ENCODE peak calls at places on chromosomes 2 and 18, in six cellular contexts. One of them, this sample, is unnamed.

GRCh38 chr2:238441262-238442114 is 14.8 kb downstream of the ASB1 start:
- DNase-seq in HCT116: no peak
- DNase-seq in GM12878: no peak
- DNase-seq in K562: no peak
- DNase-seq in HepG2: peak; percentile 88
- DNase-seq in SK-N-SH: peak; percentile 68
- DNase-seq in this sample: no peak

GRCh38 chr2:39216495-39217191 is 27.1 kb downstream of the CDKL4 start:
- DNase-seq in HCT116: no peak
- DNase-seq in GM12878: no peak
- DNase-seq in K562: no peak
- DNase-seq in HepG2: peak; percentile 78
- DNase-seq in SK-N-SH: no peak
- DNase-seq in this sample: no peak

GRCh38 chr2:159867557-159868330 is 69.7 kb upstream of the CD302 start:
- DNase-seq in HCT116: no peak
- DNase-seq in GM12878: no peak
- DNase-seq in K562: no peak
- DNase-seq in HepG2: no peak
- DNase-seq in SK-N-SH: no peak
- DNase-seq in this sample: no peak

GRCh38 chr2:96949701-96950350 is 36.6 kb downstream of the FAM178B start:
- DNase-seq in HCT116: no peak
- DNase-seq in GM12878: no peak
- DNase-seq in K562: no peak
- DNase-seq in HepG2: no peak
- DNase-seq in SK-N-SH: no peak
- DNase-seq in this sample: no peak

GRCh38 chr18:58402247-58402646 is 226.6 kb downstream of the ALPK2 start:
- DNase-seq in HCT116: no peak
- DNase-seq in GM12878: no peak
- DNase-seq in K562: no peak
- DNase-seq in HepG2: peak; percentile 58
- DNase-seq in SK-N-SH: peak; percentile 37
- DNase-seq in this sample: peak; percentile 39

GRCh38 chr2:86383844-86384243 is 46.4 kb upstream of the REEP1 start:
- DNase-seq in HCT116: no peak
- DNase-seq in GM12878: no peak
- DNase-seq in K562: no peak
- DNase-seq in HepG2: no peak
- DNase-seq in SK-N-SH: no peak
- DNase-seq in this sample: no peak

GRCh38 chr2:7020468-7020867 is 103.3 kb downstream of the RNF144A start:
- DNase-seq in HCT116: no peak
- DNase-seq in GM12878: no peak
- DNase-seq in K562: no peak
- DNase-seq in HepG2: no peak
- DNase-seq in SK-N-SH: no peak
- DNase-seq in this sample: no peak

GRCh38 chr2:227013330-227013729 is 150.7 kb downstream of the COL4A4 start:
- DNase-seq in HCT116: no peak
- DNase-seq in GM12878: no peak
- DNase-seq in K562: no peak
- DNase-seq in HepG2: no peak
- DNase-seq in SK-N-SH: no peak
- DNase-seq in this sample: no peak

GRCh38 chr2:69149631-69150215 is 136.7 kb downstream of the ANTXR1 start:
- DNase-seq in HCT116: no peak
- DNase-seq in GM12878: no peak
- DNase-seq in K562: no peak
- DNase-seq in HepG2: no peak
- DNase-seq in SK-N-SH: peak; percentile 44
- DNase-seq in this sample: no peak

GRCh38 chr18:69790649-69791048 is 157.0 kb downstream of the CD226 start:
- DNase-seq in HCT116: no peak
- DNase-seq in GM12878: no peak
- DNase-seq in K562: no peak
- DNase-seq in HepG2: no peak
- DNase-seq in SK-N-SH: no peak
- DNase-seq in this sample: no peak

GRCh38 chr18:64110692-64111480 is 38.0 kb downstream of the LINC00305 start:
- DNase-seq in HCT116: no peak
- DNase-seq in GM12878: no peak
- DNase-seq in K562: no peak
- DNase-seq in HepG2: no peak
- DNase-seq in SK-N-SH: no peak
- DNase-seq in this sample: no peak

GRCh38 chr2:227411320-227411989 is 23.7 kb upstream of the SCYGR1 start:
- DNase-seq in HCT116: no peak
- DNase-seq in GM12878: peak; percentile 94
- DNase-seq in K562: no peak
- DNase-seq in HepG2: no peak
- DNase-seq in SK-N-SH: no peak
- DNase-seq in this sample: no peak

GRCh38 chr2:23705771-23706612 is 220.9 kb downstream of the ATAD2B start:
- DNase-seq in HCT116: no peak
- DNase-seq in GM12878: no peak
- DNase-seq in K562: no peak
- DNase-seq in HepG2: no peak
- DNase-seq in SK-N-SH: no peak
- DNase-seq in this sample: no peak

GRCh38 chr18:50802133-50802532 is 17.7 kb downstream of the MRO start:
- DNase-seq in HCT116: no peak
- DNase-seq in GM12878: no peak
- DNase-seq in K562: no peak
- DNase-seq in HepG2: no peak
- DNase-seq in SK-N-SH: no peak
- DNase-seq in this sample: no peak

GRCh38 chr18:50806208-50806616 is 13.6 kb downstream of the MRO start:
- DNase-seq in HCT116: no peak
- DNase-seq in GM12878: no peak
- DNase-seq in K562: no peak
- DNase-seq in HepG2: peak; percentile 41
- DNase-seq in SK-N-SH: no peak
- DNase-seq in this sample: no peak

GRCh38 chr18:50803579-50803978 is 16.2 kb downstream of the MRO start:
- DNase-seq in HCT116: no peak
- DNase-seq in GM12878: no peak
- DNase-seq in K562: no peak
- DNase-seq in HepG2: no peak
- DNase-seq in SK-N-SH: no peak
- DNase-seq in this sample: no peak

GRCh38 chr18:50807199-50807598 is 12.6 kb downstream of the MRO start:
- DNase-seq in HCT116: no peak
- DNase-seq in GM12878: no peak
- DNase-seq in K562: no peak
- DNase-seq in HepG2: no peak
- DNase-seq in SK-N-SH: no peak
- DNase-seq in this sample: no peak

GRCh38 chr18:50805732-50806131 is 14.1 kb downstream of the MRO start:
- DNase-seq in HCT116: no peak
- DNase-seq in GM12878: no peak
- DNase-seq in K562: no peak
- DNase-seq in HepG2: no peak
- DNase-seq in SK-N-SH: no peak
- DNase-seq in this sample: no peak
- TF ChIP-seq JUND in HCT116: no peak
- TF ChIP-seq JUND in GM12878: no peak
- TF ChIP-seq JUND in K562: no peak
- TF ChIP-seq JUND in HepG2: no peak
- TF ChIP-seq JUND in SK-N-SH: no peak
- TF ChIP-seq JUND in this sample: no peak

GRCh38 chr18:67359868-67360838 is 156.4 kb downstream of the DSEL start:
- DNase-seq in HCT116: no peak
- DNase-seq in GM12878: no peak
- DNase-seq in K562: no peak
- DNase-seq in HepG2: peak; percentile 29
- DNase-seq in SK-N-SH: peak; percentile 20
- DNase-seq in this sample: no peak
- TF ChIP-seq JUND in HCT116: no peak
- TF ChIP-seq JUND in GM12878: no peak
- TF ChIP-seq JUND in K562: no peak
- TF ChIP-seq JUND in HepG2: no peak
- TF ChIP-seq JUND in SK-N-SH: peak; percentile 91
- TF ChIP-seq JUND in this sample: no peak

GRCh38 chr2:127320586-127321275 is 26.8 kb upstream of the ERCC3 start:
- DNase-seq in HCT116: no peak
- DNase-seq in GM12878: no peak
- DNase-seq in K562: no peak
- DNase-seq in HepG2: no peak
- DNase-seq in SK-N-SH: no peak
- DNase-seq in this sample: no peak
- TF ChIP-seq JUND in HCT116: no peak
- TF ChIP-seq JUND in GM12878: no peak
- TF ChIP-seq JUND in K562: no peak
- TF ChIP-seq JUND in HepG2: no peak
- TF ChIP-seq JUND in SK-N-SH: no peak
- TF ChIP-seq JUND in this sample: no peak

GRCh38 chr2:128563348-128563687 is 244.7 kb upstream of the HS6ST1 start:
- DNase-seq in HCT116: no peak
- DNase-seq in GM12878: no peak
- DNase-seq in K562: no peak
- DNase-seq in HepG2: no peak
- DNase-seq in SK-N-SH: no peak
- DNase-seq in this sample: no peak
- TF ChIP-seq JUND in HCT116: no peak
- TF ChIP-seq JUND in GM12878: no peak
- TF ChIP-seq JUND in K562: no peak
- TF ChIP-seq JUND in HepG2: no peak
- TF ChIP-seq JUND in SK-N-SH: no peak
- TF ChIP-seq JUND in this sample: no peak